ENCODE peak calls at places on chromosomes 4 and X, in six cellular contexts. One of them, this sample, is unnamed.

GRCh38 chr4:55446578-55446922 is 50.8 kb downstream of the TMEM165 start:
- DNase-seq in neuronal stem cell: no peak
- DNase-seq in H9: no peak
- DNase-seq in IMR-90: peak
- DNase-seq in mesendoderm: no peak
- DNase-seq in H1: no peak
- DNase-seq in this sample: no peak

GRCh38 chr4:175998782-175999181 is 66.9 kb upstream of the WDR17 start:
- DNase-seq in neuronal stem cell: peak
- DNase-seq in IMR-90: no peak
- DNase-seq in mesendoderm: peak
- DNase-seq in H9: peak
- DNase-seq in H1: peak
- DNase-seq in this sample: no peak

GRCh38 chr4:73583661-73584060 is 36.6 kb downstream of the RASSF6 start:
- DNase-seq in neuronal stem cell: no peak
- DNase-seq in H9: peak
- DNase-seq in H1: no peak
- DNase-seq in mesendoderm: peak
- DNase-seq in IMR-90: no peak
- DNase-seq in this sample: no peak

GRCh38 chr4:140150886-140151699 is 2.9 kb downstream of the MAML3 start:
- DNase-seq in H1: peak
- DNase-seq in H9: peak
- DNase-seq in mesendoderm: peak
- DNase-seq in IMR-90: peak
- DNase-seq in neuronal stem cell: peak
- DNase-seq in this sample: peak

GRCh38 chr4:23788460-23788859 is 101.4 kb downstream of the PPARGC1A start:
- DNase-seq in mesendoderm: no peak
- DNase-seq in IMR-90: peak
- DNase-seq in H9: no peak
- DNase-seq in neuronal stem cell: no peak
- DNase-seq in H1: no peak
- DNase-seq in this sample: peak

GRCh38 chr4:81745076-81745475 is 273.4 kb upstream of the RASGEF1B start:
- DNase-seq in IMR-90: no peak
- DNase-seq in mesendoderm: no peak
- DNase-seq in H1: no peak
- DNase-seq in H9: no peak
- DNase-seq in neuronal stem cell: no peak
- DNase-seq in this sample: no peak

GRCh38 chrX:41602946-41603345 is 85.8 kb upstream of the GPR34 start:
- DNase-seq in neuronal stem cell: no peak
- DNase-seq in H9: no peak
- DNase-seq in mesendoderm: no peak
- DNase-seq in IMR-90: peak
- DNase-seq in H1: no peak
- DNase-seq in this sample: no peak

GRCh38 chr4:57734104-57734503 is 623.9 kb upstream of the IGFBP7 start:
- DNase-seq in H1: no peak
- DNase-seq in neuronal stem cell: no peak
- DNase-seq in H9: no peak
- DNase-seq in IMR-90: no peak
- DNase-seq in mesendoderm: no peak
- DNase-seq in this sample: no peak

GRCh38 chr4:74056114-74056857 is 17.8 kb upstream of the CXCL3 start:
- DNase-seq in H9: no peak
- DNase-seq in IMR-90: peak
- DNase-seq in neuronal stem cell: no peak
- DNase-seq in H1: no peak
- DNase-seq in mesendoderm: peak
- DNase-seq in this sample: peak

GRCh38 chr4:159105063-159105414 is 2.2 kb downstream of the RAPGEF2 start:
- DNase-seq in IMR-90: peak
- DNase-seq in neuronal stem cell: no peak
- DNase-seq in H9: no peak
- DNase-seq in mesendoderm: peak
- DNase-seq in H1: no peak
- DNase-seq in this sample: peak

GRCh38 chr4:150385606-150386005 is 196.3 kb upstream of the MAB21L2 start:
- DNase-seq in neuronal stem cell: no peak
- DNase-seq in H9: no peak
- DNase-seq in mesendoderm: peak
- DNase-seq in H1: no peak
- DNase-seq in IMR-90: peak
- DNase-seq in this sample: peak

GRCh38 chr4:156773648-156774357 is 197.8 kb downstream of the PDGFC start:
- DNase-seq in H9: no peak
- DNase-seq in neuronal stem cell: no peak
- DNase-seq in IMR-90: peak
- DNase-seq in mesendoderm: no peak
- DNase-seq in H1: no peak
- DNase-seq in this sample: no peak

GRCh38 chr4:1991596-1992434 is 17.0 kb downstream of the NELFA start:
- DNase-seq in H9: no peak
- DNase-seq in neuronal stem cell: no peak
- DNase-seq in IMR-90: no peak
- DNase-seq in H1: no peak
- DNase-seq in mesendoderm: no peak
- DNase-seq in this sample: no peak

GRCh38 chr4:40910706-40911105 is 161.0 kb downstream of the NSUN7 start:
- DNase-seq in mesendoderm: no peak
- DNase-seq in IMR-90: peak
- DNase-seq in neuronal stem cell: no peak
- DNase-seq in H1: no peak
- DNase-seq in H9: no peak
- DNase-seq in this sample: no peak

GRCh38 chrX:12174358-12174757 is 36.1 kb downstream of the FRMPD4 start:
- DNase-seq in IMR-90: peak
- DNase-seq in neuronal stem cell: no peak
- DNase-seq in mesendoderm: no peak
- DNase-seq in H1: no peak
- DNase-seq in H9: no peak
- DNase-seq in this sample: peak

GRCh38 chr4:81135501-81135900 is 79.5 kb downstream of the PRKG2 start:
- DNase-seq in mesendoderm: no peak
- DNase-seq in IMR-90: peak
- DNase-seq in H9: no peak
- DNase-seq in neuronal stem cell: no peak
- DNase-seq in H1: no peak
- DNase-seq in this sample: no peak

GRCh38 chr4:79241846-79242245 is 84.0 kb downstream of the NAA11 start:
- DNase-seq in neuronal stem cell: no peak
- DNase-seq in mesendoderm: peak
- DNase-seq in H1: no peak
- DNase-seq in IMR-90: peak
- DNase-seq in H9: no peak
- DNase-seq in this sample: peak

GRCh38 chr4:4605849-4606248 is 64.0 kb upstream of the STX18 start:
- DNase-seq in H9: no peak
- DNase-seq in neuronal stem cell: no peak
- DNase-seq in H1: no peak
- DNase-seq in mesendoderm: no peak
- DNase-seq in IMR-90: no peak
- DNase-seq in this sample: no peak

GRCh38 chr4:108881190-108881589 is 118.3 kb upstream of the ETNPPL start:
- DNase-seq in mesendoderm: peak
- DNase-seq in H1: no peak
- DNase-seq in neuronal stem cell: peak
- DNase-seq in H9: no peak
- DNase-seq in IMR-90: peak
- DNase-seq in this sample: peak

GRCh38 chr4:38129452-38129830 is 169.2 kb downstream of the PTTG2 start:
- DNase-seq in H9: no peak
- DNase-seq in IMR-90: no peak
- DNase-seq in H1: no peak
- DNase-seq in mesendoderm: no peak
- DNase-seq in neuronal stem cell: no peak
- DNase-seq in this sample: peak

GRCh38 chr4:144283496-144283895 is 143.0 kb upstream of the GYPA start:
- DNase-seq in IMR-90: no peak
- DNase-seq in mesendoderm: no peak
- DNase-seq in H9: no peak
- DNase-seq in H1: no peak
- DNase-seq in neuronal stem cell: no peak
- DNase-seq in this sample: no peak

GRCh38 chr4:700587-701264 is 4.9 kb upstream of the PCGF3 start:
- DNase-seq in H1: no peak
- DNase-seq in mesendoderm: no peak
- DNase-seq in IMR-90: no peak
- DNase-seq in H9: no peak
- DNase-seq in neuronal stem cell: no peak
- DNase-seq in this sample: no peak

GRCh38 chr4:15455290-15455689 is 14.4 kb upstream of the CC2D2A start:
- DNase-seq in neuronal stem cell: no peak
- DNase-seq in H9: no peak
- DNase-seq in mesendoderm: no peak
- DNase-seq in IMR-90: peak
- DNase-seq in H1: no peak
- DNase-seq in this sample: peak

GRCh38 chr4:4853921-4854648 is 5.4 kb upstream of the MSX1 start:
- DNase-seq in H9: no peak
- DNase-seq in IMR-90: no peak
- DNase-seq in mesendoderm: no peak
- DNase-seq in neuronal stem cell: no peak
- DNase-seq in H1: no peak
- DNase-seq in this sample: no peak

GRCh38 chrX:56784666-56785065 is 55.6 kb downstream of the NBDY start:
- DNase-seq in mesendoderm: no peak
- DNase-seq in H1: no peak
- DNase-seq in H9: no peak
- DNase-seq in neuronal stem cell: no peak
- DNase-seq in IMR-90: no peak
- DNase-seq in this sample: no peak

GRCh38 chr4:186078977-186079697 is 10.2 kb downstream of the TLR3 start:
- DNase-seq in H1: no peak
- DNase-seq in neuronal stem cell: no peak
- DNase-seq in H9: peak
- DNase-seq in IMR-90: no peak
- DNase-seq in mesendoderm: peak
- DNase-seq in this sample: no peak

GRCh38 chrX:111009256-111009655 is 86.7 kb upstream of the PAK3 start:
- DNase-seq in neuronal stem cell: no peak
- DNase-seq in IMR-90: no peak
- DNase-seq in H9: no peak
- DNase-seq in H1: no peak
- DNase-seq in mesendoderm: no peak
- DNase-seq in this sample: no peak

GRCh38 chrX:111010151-111010550 is 85.8 kb upstream of the PAK3 start:
- DNase-seq in neuronal stem cell: no peak
- DNase-seq in mesendoderm: peak
- DNase-seq in IMR-90: no peak
- DNase-seq in H1: no peak
- DNase-seq in H9: no peak
- DNase-seq in this sample: no peak

GRCh38 chrX:111008126-111008525 is 87.9 kb upstream of the PAK3 start:
- DNase-seq in neuronal stem cell: no peak
- DNase-seq in H1: no peak
- DNase-seq in H9: no peak
- DNase-seq in mesendoderm: no peak
- DNase-seq in IMR-90: no peak
- DNase-seq in this sample: no peak

GRCh38 chrX:111013778-111014455 is 82.1 kb upstream of the PAK3 start:
- DNase-seq in mesendoderm: no peak
- DNase-seq in H9: no peak
- DNase-seq in neuronal stem cell: no peak
- DNase-seq in H1: no peak
- DNase-seq in IMR-90: no peak
- DNase-seq in this sample: no peak
- H4K8ac ChIP-seq in mesendoderm: no peak
- H4K8ac ChIP-seq in H9: no peak
- H4K8ac ChIP-seq in neuronal stem cell: no peak
- H4K8ac ChIP-seq in H1: no peak
- H4K8ac ChIP-seq in IMR-90: no peak
- H4K8ac ChIP-seq in this sample: no peak

GRCh38 chr4:168101026-168101425 is 8.7 kb downstream of the ANXA10 start:
- DNase-seq in neuronal stem cell: no peak
- DNase-seq in H9: no peak
- DNase-seq in IMR-90: no peak
- DNase-seq in mesendoderm: no peak
- DNase-seq in H1: no peak
- DNase-seq in this sample: no peak

GRCh38 chr4:168096444-168096784 is 4.1 kb downstream of the ANXA10 start:
- DNase-seq in H9: no peak
- DNase-seq in neuronal stem cell: no peak
- DNase-seq in mesendoderm: no peak
- DNase-seq in H1: no peak
- DNase-seq in IMR-90: no peak
- DNase-seq in this sample: no peak

GRCh38 chr4:168097161-168097560 is 4.8 kb downstream of the ANXA10 start:
- DNase-seq in mesendoderm: no peak
- DNase-seq in neuronal stem cell: no peak
- DNase-seq in H9: no peak
- DNase-seq in IMR-90: no peak
- DNase-seq in H1: no peak
- DNase-seq in this sample: no peak

GRCh38 chr4:168098257-168098717 is 6.0 kb downstream of the ANXA10 start:
- DNase-seq in H1: no peak
- DNase-seq in H9: no peak
- DNase-seq in IMR-90: peak
- DNase-seq in neuronal stem cell: no peak
- DNase-seq in mesendoderm: no peak
- DNase-seq in this sample: no peak

DNA sequence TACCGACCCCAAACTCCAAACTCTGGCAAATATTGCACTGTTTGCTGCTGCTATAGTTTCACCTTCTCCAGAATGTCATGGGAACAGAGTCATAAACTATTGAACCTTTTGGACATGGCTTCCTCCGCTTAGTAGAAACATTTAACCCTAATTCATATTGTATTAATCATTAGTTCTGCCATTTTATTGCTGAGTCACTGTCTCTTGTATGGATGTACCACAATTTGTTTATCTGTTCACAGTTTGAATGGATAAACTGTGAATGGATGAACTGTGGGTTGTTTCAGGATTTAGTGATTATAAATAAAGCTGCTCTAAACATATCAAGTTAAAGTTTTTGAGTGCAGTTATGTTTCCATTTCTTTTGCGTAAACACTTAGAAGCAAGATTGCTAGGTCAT is 10.1 kb downstream of the ANXA10 start:
- DNase-seq in mesendoderm: no peak
- DNase-seq in H9: no peak
- DNase-seq in IMR-90: no peak
- DNase-seq in neuronal stem cell: no peak
- DNase-seq in H1: no peak
- DNase-seq in this sample: no peak
- H4K8ac ChIP-seq in mesendoderm: no peak
- H4K8ac ChIP-seq in H9: no peak
- H4K8ac ChIP-seq in IMR-90: no peak
- H4K8ac ChIP-seq in neuronal stem cell: no peak
- H4K8ac ChIP-seq in H1: no peak
- H4K8ac ChIP-seq in this sample: no peak

GRCh38 chr4:52926575-52926974 is 64.5 kb downstream of the RASL11B start:
- DNase-seq in H9: no peak
- DNase-seq in H1: no peak
- DNase-seq in mesendoderm: no peak
- DNase-seq in neuronal stem cell: peak
- DNase-seq in IMR-90: no peak
- DNase-seq in this sample: no peak
- H4K8ac ChIP-seq in H9: no peak
- H4K8ac ChIP-seq in H1: no peak
- H4K8ac ChIP-seq in mesendoderm: no peak
- H4K8ac ChIP-seq in neuronal stem cell: no peak
- H4K8ac ChIP-seq in IMR-90: no peak
- H4K8ac ChIP-seq in this sample: no peak

GRCh38 chrX:112841114-112841819 is 636 bp upstream of the AMOT start:
- DNase-seq in H9: peak
- DNase-seq in mesendoderm: peak
- DNase-seq in IMR-90: peak
- DNase-seq in H1: peak
- DNase-seq in neuronal stem cell: peak
- DNase-seq in this sample: peak
- H4K8ac ChIP-seq in H9: no peak
- H4K8ac ChIP-seq in mesendoderm: no peak
- H4K8ac ChIP-seq in IMR-90: no peak
- H4K8ac ChIP-seq in H1: peak
- H4K8ac ChIP-seq in neuronal stem cell: no peak
- H4K8ac ChIP-seq in this sample: no peak